ENCODE peak calls at places on chromosomes 1 and 21, in six cellular contexts. C is IMR-90, N is neuronal stem cell, L is H1, T is mesenchymal stem cell, S is trophoblast cell. A is an unnamed sample.

GRCh38 chr1:118716775-118717174 is 271.4 kb downstream of the TBX15 start:
- DNase-seq in T (no peak), C (no peak), N (no peak), L (no peak), S (no peak), A (no peak)

GRCh38 chr1:20107767-20108166 is 11.6 kb downstream of the PLA2G2D start:
- DNase-seq in L (no peak), N (no peak), C (no peak), T (no peak), S (no peak), A (no peak)

GRCh38 chr1:19623523-19623922 is 20.6 kb upstream of the NBL1 start:
- DNase-seq in S (no peak), L (no peak), T (no peak), C (peak; percentile 52), N (no peak), A (no peak)

GRCh38 chr1:167631386-167631941 is 1.4 kb downstream of the RCSD1 start:
- DNase-seq in S (no peak), C (no peak), L (no peak), N (no peak), T (no peak), A (no peak)

GRCh38 chr1:2321258-2321657 is 70.1 kb downstream of the MORN1 start:
- DNase-seq in C (no peak), L (no peak), S (no peak), N (no peak), T (no peak), A (no peak)

GRCh38 chr21:46046471-46046870 is 51.4 kb upstream of the COL6A2 start:
- DNase-seq in L (no peak), S (no peak), C (no peak), N (no peak), T (no peak), A (peak; percentile 16)

GRCh38 chr21:39077816-39078215 is 105.4 kb downstream of the PSMG1 start:
- DNase-seq in L (no peak), T (no peak), N (no peak), S (no peak), C (no peak), A (no peak)

GRCh38 chr1:63327417-63328139 is 5.2 kb downstream of the FOXD3 start:
- DNase-seq in L (peak; percentile 97), S (peak; percentile 25), T (peak; percentile 54), C (peak; percentile 62), N (peak; percentile 82), A (peak; percentile 93)

GRCh38 chr1:17922833-17923232 is 167.7 kb downstream of the ACTL8 start:
- DNase-seq in L (peak; percentile 75), C (peak; percentile 12), S (no peak), N (peak; percentile 57), T (no peak), A (peak; percentile 49)

GRCh38 chr1:36323636-36324321 is at the start of gene EVA1B:
- DNase-seq in C (peak; percentile 82), N (peak; percentile 50), L (peak; percentile 79), T (peak; percentile 92), S (peak; percentile 86), A (peak; percentile 89)

GRCh38 chr1:36493524-36493923 is 10.8 kb upstream of the CSF3R start:
- DNase-seq in L (no peak), T (no peak), C (no peak), N (no peak), S (no peak), A (no peak)

GRCh38 chr1:28437924-28438699 is 67.7 kb upstream of the RCC1 start:
- DNase-seq in N (peak; percentile 41), T (peak; percentile 96), L (no peak), S (peak; percentile 93), C (peak; percentile 96), A (peak; percentile 42)

GRCh38 chr1:38783659-38784229 is 75.8 kb downstream of the RRAGC start:
- DNase-seq in C (no peak), S (no peak), T (no peak), N (no peak), L (no peak), A (no peak)

GRCh38 chr1:16367968-16368910 is 1.2 kb downstream of the SZRD1 start:
- DNase-seq in S (peak; percentile 41), T (peak; percentile 58), N (no peak), C (peak; percentile 60), L (no peak), A (no peak)

GRCh38 chr1:21816602-21817302 is 4.7 kb downstream of the LDLRAD2 start:
- DNase-seq in T (peak; percentile 80), C (peak; percentile 81), L (no peak), N (no peak), S (peak; percentile 77), A (no peak)

GRCh38 chr21:42127164-42128125 is 56.3 kb downstream of the UMODL1 start:
- DNase-seq in L (no peak), N (no peak), S (no peak), C (no peak), T (no peak), A (no peak)

GRCh38 chr1:36034692-36035091 is 49.2 kb upstream of the TEKT2 start:
- DNase-seq in S (peak; percentile 21), T (peak; percentile 28), L (no peak), N (no peak), C (peak; percentile 75), A (no peak)

GRCh38 chr1:16924919-16925477 is 3.3 kb downstream of the CROCC start:
- DNase-seq in S (no peak), N (no peak), L (no peak), C (no peak), T (no peak), A (peak; percentile 38)

GRCh38 chr1:147273409-147274307 is 31.2 kb downstream of the CHD1L start:
- DNase-seq in C (peak; percentile 87), L (no peak), S (peak; percentile 39), T (peak; percentile 83), N (peak; percentile 35), A (no peak)

GRCh38 chr1:98906361-98906760 is 98.3 kb downstream of the PLPPR5 start:
- DNase-seq in C (no peak), N (no peak), T (no peak), S (no peak), L (no peak), A (no peak)

GRCh38 chr1:36151845-36152203 is 2.5 kb upstream of the TRAPPC3 start:
- DNase-seq in L (no peak), C (no peak), S (no peak), N (no peak), T (no peak), A (no peak)

GRCh38 chr21:26715878-26716506 is 129.2 kb downstream of the ADAMTS1 start:
- DNase-seq in L (peak; percentile 79), C (peak; percentile 51), N (peak; percentile 49), T (peak; percentile 66), S (peak; percentile 54), A (peak; percentile 79)

GRCh38 chr1:76269175-76269574 is 194.6 kb downstream of the ST6GALNAC3 start:
- DNase-seq in S (peak; percentile 30), T (peak; percentile 71), N (no peak), C (peak; percentile 49), L (no peak), A (no peak)

GRCh38 chr1:30668546-30669327 is 54.6 kb downstream of the MATN1 start:
- DNase-seq in L (no peak), C (peak; percentile 10), T (no peak), N (no peak), S (no peak), A (no peak)

GRCh38 chr1:234610582-234611152 is 689 bp upstream of the IRF2BP2 start:
- DNase-seq in N (peak; percentile 63), S (peak; percentile 82), C (peak; percentile 95), T (peak; percentile 94), L (peak; percentile 93), A (peak; percentile 90)
- H3K23ac ChIP-seq in N (peak overlapping the region; percentile 70), S (no peak overlapping the region), C (peak overlapping the region; percentile 90), T (peak overlapping the region; percentile 49), L (no peak overlapping the region), A (no peak overlapping the region)

GRCh38 chr21:28177008-28177603 is 815.6 kb downstream of the LTN1 start:
- DNase-seq in T (peak; percentile 12), L (no peak), C (peak; percentile 10), S (no peak), N (no peak), A (no peak)

DNA sequence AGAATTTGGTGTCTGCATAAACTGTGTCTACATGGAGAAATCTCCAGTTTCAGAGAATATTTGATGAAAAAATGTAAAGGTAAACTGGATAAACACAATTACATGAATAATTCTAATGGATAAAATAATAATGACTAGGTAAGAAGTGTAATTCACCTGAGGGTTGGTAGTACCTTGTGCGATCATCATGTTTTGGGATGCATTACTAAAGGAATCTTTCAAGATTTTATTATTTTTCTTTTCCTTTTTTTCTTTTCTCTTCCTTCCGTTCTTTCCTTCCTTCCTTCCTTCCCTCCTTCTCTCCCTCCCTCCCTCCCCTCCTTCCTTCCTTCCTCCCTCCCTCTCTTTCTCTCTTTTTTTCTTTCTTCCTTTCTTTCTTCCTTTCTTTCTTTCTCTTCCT is 818.7 kb downstream of the LTN1 start:
- DNase-seq in T (no peak), C (no peak), N (no peak), S (no peak), L (no peak), A (no peak)
- H4K91ac ChIP-seq in T (no peak overlapping the region), C (no peak overlapping the region), N (no peak overlapping the region), S (no peak overlapping the region), L (no peak overlapping the region), A (no peak overlapping the region)

DNA sequence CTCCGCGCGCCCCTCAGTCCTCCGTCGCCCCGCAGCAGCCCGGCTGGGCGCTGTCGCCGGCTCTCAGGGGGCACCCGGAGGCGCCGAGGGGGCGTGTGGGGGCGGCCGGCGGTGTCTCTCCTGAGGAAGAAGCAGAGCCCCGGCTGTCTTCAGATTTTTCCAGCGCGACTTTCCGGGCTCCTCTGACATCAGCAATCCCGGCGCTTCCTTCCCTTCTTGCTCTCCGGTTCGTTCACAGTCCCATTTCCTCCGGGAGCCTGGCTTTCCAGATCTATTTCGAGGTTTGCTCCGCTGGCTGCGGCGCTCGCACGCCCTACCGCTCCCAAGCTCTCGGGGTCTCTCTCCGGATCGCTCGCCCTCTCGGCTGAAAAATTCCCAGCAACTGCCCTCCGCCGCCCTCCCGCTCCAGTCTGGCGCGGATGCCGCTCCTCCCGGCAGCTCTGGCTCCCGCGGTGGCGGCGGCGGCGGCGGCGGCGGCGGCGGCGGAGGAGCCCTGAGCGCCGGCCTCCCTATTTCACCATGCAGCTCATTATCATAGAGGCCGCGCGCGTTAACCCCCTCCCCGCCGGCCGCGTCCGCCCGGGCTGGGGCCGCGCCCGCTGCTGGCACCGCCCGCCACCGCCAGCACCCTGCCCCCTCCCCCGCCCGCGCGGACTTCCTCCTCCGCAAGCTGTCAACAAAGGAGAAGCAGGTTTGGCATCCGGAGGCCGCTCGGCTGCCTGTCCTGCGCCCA is at the start of gene PLXNA2:
- DNase-seq in C (peak; percentile 52), T (peak; percentile 75), S (peak; percentile 40), L (peak; percentile 82), N (peak; percentile 79), A (peak; percentile 91)
- H2BK120ac ChIP-seq in C (no peak within 1 kb of the TSS), T (peak within 1 kb of the TSS; percentile 36), S (peak within 1 kb of the TSS; percentile 77), L (no peak within 1 kb of the TSS), N (no peak within 1 kb of the TSS), A (no peak within 1 kb of the TSS)

DNA sequence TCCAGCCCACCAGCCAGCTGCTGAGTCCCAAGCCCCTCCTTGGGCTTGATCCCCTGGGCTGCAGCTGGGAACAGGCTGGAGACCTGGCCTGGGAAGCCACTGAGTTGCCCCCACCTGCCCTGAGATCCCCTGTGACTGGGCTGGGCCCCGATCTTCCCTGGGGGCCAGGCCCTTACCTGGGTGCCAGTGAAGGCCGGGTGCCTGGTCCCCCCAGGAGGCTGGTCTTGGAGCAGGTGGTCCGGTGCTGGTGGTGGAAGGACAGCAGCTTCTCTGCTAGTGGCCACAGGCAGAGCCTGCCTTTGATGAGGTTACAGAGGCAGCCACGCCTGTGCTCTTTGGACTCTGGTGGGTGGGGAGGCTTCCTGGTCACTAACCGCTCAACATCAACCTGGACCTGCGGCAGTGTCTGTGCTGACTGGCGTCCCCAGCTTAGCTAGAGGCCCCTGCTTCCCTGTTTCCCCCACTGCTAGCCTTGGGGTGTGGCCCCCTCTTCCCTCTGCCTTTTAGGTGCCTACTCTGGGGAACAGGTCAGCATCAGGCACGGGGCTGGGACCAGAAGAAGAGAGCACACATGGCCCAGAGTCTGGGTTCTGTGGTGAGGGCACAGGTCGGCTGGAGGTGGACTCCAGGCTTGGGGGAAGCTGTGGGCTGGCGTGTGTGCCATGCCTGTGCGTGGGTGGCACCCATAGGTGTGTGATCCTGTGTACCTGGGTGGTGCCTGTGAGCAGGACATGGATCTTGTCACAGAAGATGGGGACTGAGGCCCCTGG is at the start of gene EPS8L3:
- DNase-seq in T (no peak), N (no peak), C (no peak), S (no peak), L (no peak), A (no peak)
- H3K23ac ChIP-seq in T (no peak within 1 kb of the TSS), N (peak within 1 kb of the TSS; percentile 21), C (peak within 1 kb of the TSS; percentile 48), S (no peak within 1 kb of the TSS), L (no peak within 1 kb of the TSS), A (no peak within 1 kb of the TSS)